ENCODE peak calls at places on chromosome 18, in five cellular contexts. K, P, I, D and Y are unnamed samples.

GRCh38 chr18:62683935-62684334 is 31.4 kb upstream of the PHLPP1 start:
- DNase-seq in D (no peak), P (no peak), I (no peak), K (no peak), Y (no peak)

GRCh38 chr18:49725809-49726514 is 87.4 kb downstream of the ACAA2 start:
- DNase-seq in D (no peak), K (peak; percentile 20), P (peak; percentile 13), I (peak; percentile 91), Y (peak; percentile 72)

GRCh38 chr18:23926590-23926989 is 88.0 kb upstream of the TTC39C start:
- DNase-seq in D (no peak), I (no peak), K (no peak), P (peak; percentile 14), Y (no peak)

GRCh38 chr18:47215554-47216138 is 35.8 kb downstream of the SKOR2 start:
- DNase-seq in K (peak; percentile 17), I (peak; percentile 55), D (peak; percentile 3), P (peak; percentile 44), Y (no peak)

GRCh38 chr18:79260023-79260422 is 135.7 kb upstream of the NFATC1 start:
- DNase-seq in K (no peak), I (no peak), D (no peak), P (no peak), Y (no peak)

GRCh38 chr18:55296761-55297160 is 291.2 kb downstream of the TCF4 start:
- DNase-seq in D (no peak), I (no peak), K (no peak), P (no peak), Y (no peak)

GRCh38 chr18:7576685-7577084 is 9.6 kb downstream of the PTPRM start:
- DNase-seq in I (no peak), D (no peak), K (no peak), P (no peak), Y (no peak)

GRCh38 chr18:31878358-31878757 is 64.6 kb downstream of the TRAPPC8 start:
- DNase-seq in P (no peak), I (no peak), K (no peak), D (no peak), Y (no peak)

GRCh38 chr18:62044490-62045000 is 142.3 kb downstream of the PIGN start:
- DNase-seq in P (no peak), D (no peak), K (no peak), I (no peak), Y (no peak)

GRCh38 chr18:67104700-67105284 is 411.7 kb downstream of the DSEL start:
- DNase-seq in K (peak; percentile 4), I (no peak), D (no peak), P (peak; percentile 55), Y (peak; percentile 25)

GRCh38 chr18:9673296-9674251 is 34.5 kb upstream of the RAB31 start:
- DNase-seq in K (no peak), D (peak; percentile 99), I (peak; percentile 90), P (peak; percentile 86), Y (no peak)

GRCh38 chr18:45353530-45353929 is 261.7 kb upstream of the SLC14A2 start:
- DNase-seq in I (no peak), D (no peak), K (no peak), P (no peak), Y (no peak)

GRCh38 chr18:63320690-63321265 is 1.2 kb upstream of the BCL2 start:
- DNase-seq in K (peak; percentile 32), P (peak; percentile 15), D (no peak), I (no peak), Y (peak; percentile 67)

GRCh38 chr18:48813833-48814489 is 136.8 kb downstream of the SMAD7 start:
- DNase-seq in D (no peak), K (peak; percentile 38), I (no peak), P (no peak), Y (peak; percentile 33)

GRCh38 chr18:55998071-55998522 is 410.1 kb upstream of the TCF4 start:
- DNase-seq in K (no peak), I (no peak), D (no peak), P (no peak), Y (no peak)

GRCh38 chr18:8496186-8496585 is 113.1 kb upstream of the RAB12 start:
- DNase-seq in P (no peak), D (no peak), K (no peak), I (no peak), Y (no peak)

GRCh38 chr18:7918696-7919095 is 351.6 kb downstream of the PTPRM start:
- DNase-seq in P (no peak), K (no peak), I (no peak), D (no peak), Y (no peak)

GRCh38 chr18:49251451-49251850 is 209.0 kb downstream of the DYM start:
- DNase-seq in D (no peak), P (no peak), K (no peak), I (no peak), Y (no peak)

GRCh38 chr18:76454429-76454828 is 40.6 kb downstream of the ZNF516 start:
- DNase-seq in I (no peak), P (no peak), D (no peak), K (no peak), Y (no peak)

GRCh38 chr18:7603259-7604000 is 36.3 kb downstream of the PTPRM start:
- DNase-seq in K (no peak), D (no peak), I (no peak), P (no peak), Y (no peak)

GRCh38 chr18:48295586-48296311 is 113.4 kb downstream of the ZBTB7C start:
- DNase-seq in D (no peak), I (no peak), K (no peak), P (peak; percentile 3), Y (no peak)

GRCh38 chr18:30888344-30888743 is 154.2 kb downstream of the DSC3 start:
- DNase-seq in K (no peak), I (no peak), D (no peak), P (no peak), Y (no peak)

GRCh38 chr18:22684268-22684667 is 248.9 kb upstream of the RBBP8 start:
- DNase-seq in K (no peak), I (no peak), D (no peak), P (no peak), Y (no peak)

GRCh38 chr18:22277758-22278157 is 108.4 kb downstream of the GATA6 start:
- DNase-seq in K (no peak), I (no peak), P (no peak), D (no peak), Y (no peak)

GRCh38 chr18:48048251-48048650 is 117.8 kb upstream of the SMAD2 start:
- DNase-seq in K (no peak), D (no peak), I (no peak), P (no peak), Y (no peak)

GRCh38 chr18:54717673-54718435 is 110.4 kb upstream of the RAB27B start:
- DNase-seq in D (peak; percentile 16), I (no peak), P (no peak), K (no peak), Y (peak; percentile 3)

GRCh38 chr18:8339958-8340357 is 269.3 kb upstream of the RAB12 start:
- DNase-seq in P (no peak), D (no peak), I (no peak), K (no peak), Y (no peak)

GRCh38 chr18:56563568-56563967 is 74.8 kb downstream of the TXNL1 start:
- DNase-seq in I (peak; percentile 10), P (peak; percentile 51), K (peak; percentile 52), D (no peak), Y (peak; percentile 79)

DNA sequence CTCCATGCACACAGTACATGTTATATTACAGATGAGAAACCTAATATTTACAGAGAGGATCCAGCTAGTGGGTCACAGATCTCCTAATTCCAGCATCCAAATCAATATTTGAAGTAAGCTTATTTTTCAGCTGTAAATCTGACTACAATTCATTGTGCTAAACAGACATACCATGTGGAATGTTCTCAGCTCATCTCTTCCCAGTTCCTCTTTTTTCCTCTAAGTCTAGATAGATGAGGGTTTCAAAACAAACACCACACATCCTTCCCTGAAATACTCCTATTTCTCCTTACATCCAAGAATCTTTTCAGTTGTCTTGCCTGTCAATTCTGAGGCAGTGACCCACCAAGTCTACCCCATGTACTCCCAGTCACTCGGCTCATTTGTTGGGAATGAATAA is 200.7 kb upstream of the PIK3C3 start:
- DNase-seq in D (no peak), K (no peak), P (no peak), I (no peak), Y (no peak)
- TF ChIP-seq YY1 in D (no peak), K (no peak), P (no peak), I (no peak), Y (no peak)

GRCh38 chr18:59537581-59537980 is 159.6 kb downstream of the CCBE1 start:
- DNase-seq in I (no peak), P (no peak), K (no peak), D (no peak), Y (no peak)
- TF ChIP-seq CEBPB in I (no peak), P (no peak), K (no peak), D (no peak), Y (no peak)

GRCh38 chr18:72762505-72763122 is 105.2 kb downstream of the NETO1 start:
- DNase-seq in K (peak; percentile 22), P (peak; percentile 62), D (peak; percentile 12), I (peak; percentile 6), Y (no peak)
- TF ChIP-seq YY1 in K (no peak), P (no peak), D (no peak), I (no peak), Y (no peak)

DNA sequence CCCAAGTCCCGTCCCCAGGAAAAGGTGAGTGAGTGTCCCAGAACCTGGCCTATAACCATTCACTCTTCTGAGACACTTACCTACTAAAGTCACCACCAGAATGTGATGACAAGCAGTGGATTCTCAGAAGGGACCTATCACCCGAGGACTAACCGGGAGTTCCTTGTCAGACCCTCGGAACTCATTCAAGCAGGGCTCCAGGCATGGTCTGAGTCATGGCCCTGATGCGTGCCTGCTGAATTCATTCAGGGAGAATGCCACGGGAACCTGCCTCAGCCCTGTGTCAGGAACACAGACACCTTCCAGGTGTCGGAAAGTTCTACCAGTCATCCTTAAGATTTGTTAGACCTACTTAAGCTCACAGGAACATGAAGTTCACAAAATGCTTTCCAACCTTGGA is 29.8 kb downstream of the ALPK2 start:
- DNase-seq in D (no peak), K (no peak), P (no peak), I (no peak), Y (no peak)
- TF ChIP-seq CEBPB in D (no peak), K (no peak), P (no peak), I (no peak), Y (no peak)